ENCODE peak calls at places on chromosome 5, in six cellular contexts. L, F, V, K, O and M are unnamed samples.

GRCh38 chr5:173925449-173926071 is 37.4 kb downstream of the CPEB4 start:
- DNase-seq in L (peak; percentile 38), F (peak; percentile 79), V (no peak), K (no peak), O (peak; percentile 66), M (no peak)

GRCh38 chr5:151250346-151251000 is 2.5 kb upstream of the GM2A start:
- DNase-seq in L (no peak), F (no peak), V (no peak), K (peak; percentile 60), O (no peak), M (no peak)

GRCh38 chr5:160432188-160432587 is 10.5 kb downstream of the PTTG1 start:
- DNase-seq in L (no peak), F (no peak), V (no peak), K (peak; percentile 40), O (no peak), M (no peak)

GRCh38 chr5:109714592-109714991 is 24.9 kb downstream of the MAN2A1 start:
- DNase-seq in L (no peak), F (no peak), V (no peak), K (no peak), O (no peak), M (no peak)

GRCh38 chr5:97980291-97980690 is 793.2 kb upstream of the RGMB start:
- DNase-seq in L (no peak), F (no peak), V (no peak), K (no peak), O (no peak), M (no peak)

GRCh38 chr5:68440666-68441065 is 225.1 kb downstream of the PIK3R1 start:
- DNase-seq in L (no peak), F (no peak), V (no peak), K (no peak), O (no peak), M (no peak)

GRCh38 chr5:73733219-73733618 is 107.2 kb downstream of the ARHGEF28 start:
- DNase-seq in L (no peak), F (no peak), V (no peak), K (no peak), O (no peak), M (no peak)

GRCh38 chr5:175285263-175285662 is 158.7 kb downstream of the DRD1 start:
- DNase-seq in L (no peak), F (no peak), V (no peak), K (no peak), O (no peak), M (no peak)

GRCh38 chr5:133978943-133979342 is 10.5 kb upstream of the C5orf15 start:
- DNase-seq in L (no peak), F (no peak), V (no peak), K (no peak), O (no peak), M (no peak)

GRCh38 chr5:117872798-117873368 is 1115.5 kb downstream of the DTWD2 start:
- DNase-seq in L (no peak), F (peak; percentile 82), V (no peak), K (peak; percentile 42), O (no peak), M (no peak)

GRCh38 chr5:61159841-61160240 is 2.4 kb downstream of the SMIM15 start:
- DNase-seq in L (no peak), F (no peak), V (no peak), K (no peak), O (no peak), M (no peak)

GRCh38 chr5:176716320-176716719 is 69.0 kb downstream of the TSPAN17 start:
- DNase-seq in L (peak; percentile 15), F (no peak), V (no peak), K (no peak), O (no peak), M (no peak)

GRCh38 chr5:33317271-33317670 is 123.5 kb upstream of the TARS1 start:
- DNase-seq in L (no peak), F (no peak), V (no peak), K (no peak), O (no peak), M (no peak)

GRCh38 chr5:167952278-167952990 is 339.0 kb upstream of the WWC1 start:
- DNase-seq in L (no peak), F (no peak), V (no peak), K (peak; percentile 68), O (no peak), M (no peak)

GRCh38 chr5:95842955-95843544 is 20.5 kb upstream of the GLRX start:
- DNase-seq in L (no peak), F (peak; percentile 94), V (no peak), K (peak; percentile 68), O (peak; percentile 56), M (no peak)

GRCh38 chr5:64767959-64768357 is 533 bp downstream of the SREK1IP1 start:
- DNase-seq in L (no peak), F (peak; percentile 13), V (no peak), K (no peak), O (peak; percentile 33), M (no peak)

GRCh38 chr5:110112355-110112754 is 422.6 kb downstream of the MAN2A1 start:
- DNase-seq in L (no peak), F (no peak), V (no peak), K (no peak), O (no peak), M (no peak)

GRCh38 chr5:178204205-178205009 is at the start of gene HNRNPAB:
- DNase-seq in L (peak; percentile 92), F (peak; percentile 95), V (peak; percentile 77), K (peak; percentile 98), O (peak; percentile 96), M (peak; percentile 92)
- H3K9ac ChIP-seq in L (peak within 1 kb of the TSS; percentile 97), F (peak within 1 kb of the TSS; percentile 89), V (peak within 1 kb of the TSS; percentile 84), K (peak within 1 kb of the TSS; percentile 96), O (peak within 1 kb of the TSS; percentile 97), M (peak within 1 kb of the TSS; percentile 99)

GRCh38 chr5:178115835-178116405 is 2.6 kb downstream of the N4BP3 start:
- DNase-seq in L (no peak), F (no peak), V (no peak), K (peak; percentile 82), O (no peak), M (no peak)
- H3K4me1 ChIP-seq in L (peaks cover 27% of the 10 kb centered on the region), F (peaks cover 5% of the 10 kb centered on the region), V (peaks cover 39% of the 10 kb centered on the region), K (peaks cover 13% of the 10 kb centered on the region), O (peaks cover 6% of the 10 kb centered on the region), M (peaks cover 19% of the 10 kb centered on the region)

GRCh38 chr5:147626494-147626893 is 116.6 kb upstream of the DPYSL3 start:
- DNase-seq in L (no peak), F (no peak), V (no peak), K (no peak), O (no peak), M (no peak)
- H3K36me3 ChIP-seq in L (no peaks in the 10 kb centered on the region), F (no peaks in the 10 kb centered on the region), V (no peaks in the 10 kb centered on the region), K (no peaks in the 10 kb centered on the region), O (no peaks in the 10 kb centered on the region), M (no peaks in the 10 kb centered on the region)

GRCh38 chr5:59119480-59119879 is 536.6 kb downstream of the RAB3C start:
- DNase-seq in L (no peak), F (no peak), V (no peak), K (no peak), O (no peak), M (no peak)

GRCh38 chr5:59109383-59109782 is 526.5 kb downstream of the RAB3C start:
- DNase-seq in L (no peak), F (no peak), V (no peak), K (no peak), O (no peak), M (no peak)

GRCh38 chr5:59116231-59116900 is 533.5 kb downstream of the RAB3C start:
- DNase-seq in L (no peak), F (no peak), V (no peak), K (no peak), O (no peak), M (no peak)

GRCh38 chr5:59117320-59117719 is 534.4 kb downstream of the RAB3C start:
- DNase-seq in L (no peak), F (no peak), V (no peak), K (no peak), O (no peak), M (no peak)

GRCh38 chr5:59115345-59115744 is 532.5 kb downstream of the RAB3C start:
- DNase-seq in L (no peak), F (no peak), V (no peak), K (no peak), O (no peak), M (no peak)
- H3K9ac ChIP-seq in L (no peak overlapping the region), F (no peak overlapping the region), V (no peak overlapping the region), K (no peak overlapping the region), O (no peak overlapping the region), M (no peak overlapping the region)

DNA sequence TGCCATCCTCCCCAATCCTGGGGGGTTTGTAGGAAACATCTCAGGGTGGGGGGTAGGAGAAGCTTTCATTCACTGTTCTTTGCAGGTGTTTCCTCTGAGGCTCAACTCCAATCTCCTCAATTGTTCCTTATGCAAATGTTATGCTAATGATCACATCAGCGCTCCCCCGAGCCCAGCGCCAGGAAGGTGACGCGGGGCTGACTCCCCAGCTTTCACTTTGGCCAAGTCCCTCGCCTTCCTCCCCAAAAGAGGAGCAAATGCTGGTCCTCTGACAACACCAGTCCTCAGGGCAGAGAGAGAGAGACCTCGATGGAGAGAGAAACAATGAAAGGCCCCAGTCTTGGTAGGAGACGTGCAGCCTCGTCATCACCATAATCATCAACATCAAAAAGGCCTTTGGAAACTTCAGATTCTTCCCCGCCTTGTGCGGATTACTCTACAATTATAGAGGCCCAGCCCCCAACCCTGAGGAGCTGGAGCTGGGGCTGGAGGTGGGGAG is 39.1 kb downstream of the PCDH1 start:
- DNase-seq in L (no peak), F (peak; percentile 77), V (no peak), K (peak; percentile 88), O (no peak), M (peak; percentile 84)
- H3K4me1 ChIP-seq in L (peaks cover 34% of the 10 kb centered on the region), F (peaks cover 13% of the 10 kb centered on the region), V (no peaks in the 10 kb centered on the region), K (peaks cover 31% of the 10 kb centered on the region), O (peaks cover 6% of the 10 kb centered on the region), M (peaks cover 16% of the 10 kb centered on the region)

DNA sequence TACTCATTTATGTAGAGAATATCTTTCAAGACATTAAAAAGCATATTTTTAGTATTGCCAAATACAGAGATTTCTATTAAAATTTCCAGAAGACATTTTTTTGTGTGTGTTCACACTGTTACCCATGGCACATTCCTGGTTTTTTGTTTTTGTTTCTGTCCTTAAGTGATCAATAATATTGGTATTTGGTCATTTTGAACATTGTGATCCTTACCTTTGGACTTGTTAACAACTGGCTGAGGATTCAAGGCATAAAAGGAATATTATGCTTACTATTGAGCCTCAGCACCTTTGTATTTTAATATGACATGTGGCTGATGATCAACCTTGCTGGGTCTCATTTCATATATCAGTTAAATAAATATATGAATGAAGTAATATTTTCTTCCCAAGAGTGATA is 41.9 kb downstream of the ITGA1 start:
- DNase-seq in L (no peak), F (no peak), V (no peak), K (no peak), O (no peak), M (no peak)
- H3K36me3 ChIP-seq in L (no peaks in the 10 kb centered on the region), F (no peaks in the 10 kb centered on the region), V (no peaks in the 10 kb centered on the region), K (no peaks in the 10 kb centered on the region), O (no peaks in the 10 kb centered on the region), M (no peaks in the 10 kb centered on the region)

DNA sequence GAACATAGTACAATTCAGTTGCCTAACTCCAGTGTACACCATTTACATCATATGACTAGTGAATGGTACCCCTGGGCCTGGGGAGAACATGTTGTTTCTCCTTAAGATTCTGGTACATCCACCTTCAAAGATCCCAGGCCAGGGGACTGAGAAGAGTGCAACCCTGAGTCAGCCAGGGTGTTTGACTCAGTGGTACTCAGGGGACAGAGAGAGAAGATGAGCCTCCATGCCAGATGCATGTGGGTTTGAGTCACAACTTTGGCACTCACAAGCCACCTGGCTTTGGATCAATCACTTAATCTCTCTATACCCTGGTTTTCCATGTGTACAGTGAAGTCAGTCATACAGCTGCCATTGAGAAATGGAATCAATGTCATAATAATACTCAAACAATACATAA is 53.7 kb downstream of the MAP1B start:
- DNase-seq in L (no peak), F (no peak), V (no peak), K (no peak), O (no peak), M (no peak)
- H3K9ac ChIP-seq in L (no peak overlapping the region), F (no peak overlapping the region), V (no peak overlapping the region), K (no peak overlapping the region), O (no peak overlapping the region), M (no peak overlapping the region)